ENCODE peak calls at places on chromosomes 12 and 14, in eight cellular contexts. H is fibroblast of pulmonary artery; S is posterior cingulate gyrus; Q is NCI-H2171 treated with DMSO at 0.1 percent for 48 hours; V is COR-L47; R is NCI-H2029; O is activated naive CD8-positive, alpha-beta T cell treated with anti-CD3 and anti-CD28 coated beads, Interleukin-2, amount 50 U/mL, for 24 hours; G is skeletal muscle cell. M is an unnamed sample.

GRCh38 chr12:123118397-123118945 is 32.4 kb downstream of the PITPNM2 start:
- DNase-seq in S (no peak), Q (no peak), G (no peak), O (no peak), H (no peak), V (no peak), R (peak), M (no peak)

GRCh38 chr12:132214161-132214476 is 69.9 kb downstream of the NOC4L start:
- DNase-seq in Q (no peak), R (no peak), V (no peak), H (no peak), G (no peak), O (no peak), S (no peak), M (no peak)

GRCh38 chr12:119772431-119772830 is 104.5 kb downstream of the PRKAB1 start:
- DNase-seq in R (no peak), Q (no peak), S (no peak), H (no peak), G (peak), O (no peak), V (no peak), M (no peak)

GRCh38 chr14:101525646-101526527 is 35.4 kb upstream of the DIO3 start:
- DNase-seq in G (no peak), H (no peak), O (no peak), R (no peak), Q (no peak), S (no peak), V (no peak), M (no peak)

GRCh38 chr12:95787274-95787814 is 3.2 kb downstream of the NTN4 start:
- DNase-seq in O (no peak), H (no peak), Q (no peak), V (no peak), S (no peak), G (no peak), R (no peak), M (no peak)

GRCh38 chr14:83133986-83134664 is 1600.5 kb upstream of the SEL1L start:
- DNase-seq in O (no peak), V (peak), Q (peak), H (no peak), G (no peak), S (no peak), R (no peak), M (no peak)

GRCh38 chr12:14260011-14260993 is 105.2 kb upstream of the ATF7IP start:
- DNase-seq in O (no peak), H (peak), G (peak), S (peak), R (peak), Q (no peak), V (peak), M (peak)

GRCh38 chr12:99389751-99390150 is 257.8 kb upstream of the GARIN6 start:
- DNase-seq in S (no peak), G (no peak), V (no peak), Q (no peak), H (no peak), O (no peak), R (no peak), M (no peak)

GRCh38 chr12:63103489-63104131 is 47.4 kb downstream of the AVPR1A start:
- DNase-seq in G (no peak), Q (peak), V (peak), O (no peak), H (peak), S (no peak), R (peak), M (no peak)